ENCODE peak calls at places on chromosomes 5 and 9, in four cellular contexts. One of them, this sample, is unnamed.

GRCh38 chr5:138454121-138454520 is 11.2 kb upstream of the EGR1 start:
- ATAC-seq in T-cell: no peak
- ATAC-seq in heart left ventricle: no peak
- ATAC-seq in T-helper 17 cell: no peak
- ATAC-seq in this sample: no peak

GRCh38 chr5:139473565-139473964 is 2.8 kb downstream of the SMIM33 start:
- ATAC-seq in T-helper 17 cell: no peak
- ATAC-seq in T-cell: no peak
- ATAC-seq in heart left ventricle: peak; percentile 23
- ATAC-seq in this sample: no peak

GRCh38 chr5:36611520-36612274 is 5.3 kb downstream of the SLC1A3 start:
- ATAC-seq in T-cell: no peak
- ATAC-seq in T-helper 17 cell: no peak
- ATAC-seq in heart left ventricle: peak; percentile 44
- ATAC-seq in this sample: no peak

GRCh38 chr5:112312810-112313209 is 106.3 kb downstream of the EPB41L4A start:
- ATAC-seq in T-cell: no peak
- ATAC-seq in heart left ventricle: peak; percentile 41
- ATAC-seq in T-helper 17 cell: no peak
- ATAC-seq in this sample: no peak

GRCh38 chr5:149452007-149452664 is 73.0 kb upstream of the IL17B start:
- ATAC-seq in T-helper 17 cell: no peak
- ATAC-seq in T-cell: no peak
- ATAC-seq in heart left ventricle: peak; percentile 47
- ATAC-seq in this sample: no peak

GRCh38 chr9:83955985-83956287 is 24.1 kb downstream of the HNRNPK start:
- ATAC-seq in T-helper 17 cell: peak; percentile 61
- ATAC-seq in T-cell: peak; percentile 52
- ATAC-seq in heart left ventricle: no peak
- ATAC-seq in this sample: peak; percentile 93

GRCh38 chr5:97838214-97838613 is 655.2 kb upstream of the RIOK2 start:
- ATAC-seq in T-cell: no peak
- ATAC-seq in T-helper 17 cell: no peak
- ATAC-seq in heart left ventricle: peak; percentile 95
- ATAC-seq in this sample: no peak

GRCh38 chr9:128254855-128255759 is 20.7 kb downstream of the GOLGA2 start:
- ATAC-seq in T-helper 17 cell: no peak
- ATAC-seq in T-cell: no peak
- ATAC-seq in heart left ventricle: peak; percentile 69
- ATAC-seq in this sample: no peak

GRCh38 chr5:137900925-137901817 is 11.9 kb downstream of the PKD2L2 start:
- ATAC-seq in T-cell: no peak
- ATAC-seq in T-helper 17 cell: no peak
- ATAC-seq in heart left ventricle: no peak
- ATAC-seq in this sample: no peak

GRCh38 chr5:151870820-151871219 is 53.8 kb downstream of the GLRA1 start:
- ATAC-seq in heart left ventricle: no peak
- ATAC-seq in T-helper 17 cell: no peak
- ATAC-seq in T-cell: no peak
- ATAC-seq in this sample: no peak

GRCh38 chr9:37037137-37037743 is 3.2 kb upstream of the PAX5 start:
- ATAC-seq in T-helper 17 cell: peak; percentile 41
- ATAC-seq in heart left ventricle: peak; percentile 44
- ATAC-seq in T-cell: peak; percentile 45
- ATAC-seq in this sample: peak; percentile 43

GRCh38 chr9:134885647-134886412 is 5.2 kb downstream of the FCN2 start:
- ATAC-seq in heart left ventricle: no peak
- ATAC-seq in T-helper 17 cell: no peak
- ATAC-seq in T-cell: no peak
- ATAC-seq in this sample: no peak

GRCh38 chr5:141003791-141004601 is 37.7 kb downstream of the PCDHAC2 start:
- ATAC-seq in T-cell: no peak
- ATAC-seq in T-helper 17 cell: no peak
- ATAC-seq in heart left ventricle: no peak
- ATAC-seq in this sample: no peak

GRCh38 chr5:55920784-55921183 is 69.6 kb downstream of the IL31RA start:
- ATAC-seq in T-helper 17 cell: no peak
- ATAC-seq in heart left ventricle: no peak
- ATAC-seq in T-cell: no peak
- ATAC-seq in this sample: no peak

GRCh38 chr9:106358331-106358730 is 504.6 kb upstream of the ZNF462 start:
- ATAC-seq in T-helper 17 cell: no peak
- ATAC-seq in T-cell: no peak
- ATAC-seq in heart left ventricle: no peak
- ATAC-seq in this sample: peak; percentile 8

GRCh38 chr5:142304013-142304701 is 20.7 kb downstream of the SPRY4 start:
- ATAC-seq in heart left ventricle: peak; percentile 80
- ATAC-seq in T-cell: no peak
- ATAC-seq in T-helper 17 cell: no peak
- ATAC-seq in this sample: no peak

GRCh38 chr5:61055434-61056006 is 106.7 kb downstream of the SMIM15 start:
- ATAC-seq in heart left ventricle: no peak
- ATAC-seq in T-cell: no peak
- ATAC-seq in T-helper 17 cell: peak; percentile 33
- ATAC-seq in this sample: no peak

GRCh38 chr5:78649220-78649700 is 688 bp upstream of the LHFPL2 start:
- ATAC-seq in T-cell: no peak
- ATAC-seq in heart left ventricle: peak; percentile 1
- ATAC-seq in T-helper 17 cell: no peak
- ATAC-seq in this sample: no peak

GRCh38 chr5:6686916-6687409 is 26.3 kb upstream of the TENT4A start:
- ATAC-seq in T-helper 17 cell: peak; percentile 62
- ATAC-seq in T-cell: no peak
- ATAC-seq in heart left ventricle: peak; percentile 82
- ATAC-seq in this sample: no peak

GRCh38 chr5:137191179-137191578 is 307.9 kb downstream of the SPOCK1 start:
- ATAC-seq in heart left ventricle: no peak
- ATAC-seq in T-helper 17 cell: no peak
- ATAC-seq in T-cell: no peak
- ATAC-seq in this sample: no peak

GRCh38 chr9:36150529-36151305 is 14.2 kb downstream of the GLIPR2 start:
- ATAC-seq in T-helper 17 cell: no peak
- ATAC-seq in heart left ventricle: no peak
- ATAC-seq in T-cell: no peak
- ATAC-seq in this sample: no peak

GRCh38 chr5:170361600-170361999 is 27.6 kb downstream of the KCNMB1 start:
- ATAC-seq in T-cell: no peak
- ATAC-seq in heart left ventricle: peak; percentile 44
- ATAC-seq in T-helper 17 cell: no peak
- ATAC-seq in this sample: no peak

GRCh38 chr5:1883120-1883924 is 597 bp upstream of the IRX4 start:
- ATAC-seq in heart left ventricle: peak; percentile 62
- ATAC-seq in T-cell: no peak
- ATAC-seq in T-helper 17 cell: no peak
- ATAC-seq in this sample: no peak

GRCh38 chr9:86731511-86731993 is 215.8 kb downstream of the GAS1 start:
- ATAC-seq in T-helper 17 cell: no peak
- ATAC-seq in heart left ventricle: peak; percentile 77
- ATAC-seq in T-cell: no peak
- ATAC-seq in this sample: no peak

GRCh38 chr5:76794871-76795270 is 24.0 kb upstream of the F2RL1 start:
- ATAC-seq in T-cell: no peak
- ATAC-seq in T-helper 17 cell: no peak
- ATAC-seq in heart left ventricle: no peak
- ATAC-seq in this sample: no peak

GRCh38 chr5:1037671-1038416 is 29.2 kb downstream of the NKD2 start:
- ATAC-seq in T-cell: no peak
- ATAC-seq in T-helper 17 cell: no peak
- ATAC-seq in heart left ventricle: no peak
- ATAC-seq in this sample: no peak

GRCh38 chr9:93128011-93128714 is 5.9 kb downstream of the NINJ1 start:
- ATAC-seq in heart left ventricle: no peak
- ATAC-seq in T-cell: no peak
- ATAC-seq in T-helper 17 cell: no peak
- ATAC-seq in this sample: no peak

GRCh38 chr5:150234606-150235547 is 45.0 kb downstream of the SLC6A7 start:
- ATAC-seq in heart left ventricle: no peak
- ATAC-seq in T-cell: no peak
- ATAC-seq in T-helper 17 cell: no peak
- ATAC-seq in this sample: no peak

GRCh38 chr5:95988877-95989276 is 27.2 kb upstream of the ELL2 start:
- ATAC-seq in T-helper 17 cell: no peak
- ATAC-seq in T-cell: no peak
- ATAC-seq in heart left ventricle: no peak
- ATAC-seq in this sample: no peak

GRCh38 chr5:173515526-173515925 is 100.9 kb downstream of the BOD1 start:
- ATAC-seq in heart left ventricle: no peak
- ATAC-seq in T-cell: no peak
- ATAC-seq in T-helper 17 cell: no peak
- ATAC-seq in this sample: no peak

GRCh38 chr5:160262665-160263064 is 33.4 kb downstream of the FABP6 start:
- ATAC-seq in T-cell: no peak
- ATAC-seq in heart left ventricle: peak; percentile 21
- ATAC-seq in T-helper 17 cell: no peak
- ATAC-seq in this sample: no peak

GRCh38 chr5:35920890-35921289 is 17.5 kb downstream of the CAPSL start:
- ATAC-seq in T-helper 17 cell: no peak
- ATAC-seq in heart left ventricle: no peak
- ATAC-seq in T-cell: no peak
- ATAC-seq in this sample: no peak

GRCh38 chr5:96692436-96692835 is 30.3 kb downstream of the CAST start:
- ATAC-seq in heart left ventricle: peak; percentile 34
- ATAC-seq in T-helper 17 cell: no peak
- ATAC-seq in T-cell: no peak
- ATAC-seq in this sample: no peak

GRCh38 chr5:7347377-7347776 is 48.6 kb upstream of the ADCY2 start:
- ATAC-seq in heart left ventricle: no peak
- ATAC-seq in T-cell: no peak
- ATAC-seq in T-helper 17 cell: no peak
- ATAC-seq in this sample: no peak

GRCh38 chr5:54621048-54621447 is 103.5 kb downstream of the SNX18 start:
- ATAC-seq in T-helper 17 cell: no peak
- ATAC-seq in heart left ventricle: no peak
- ATAC-seq in T-cell: no peak
- ATAC-seq in this sample: no peak

GRCh38 chr5:71483355-71483754 is 27.9 kb downstream of the BDP1 start:
- ATAC-seq in T-helper 17 cell: no peak
- ATAC-seq in heart left ventricle: no peak
- ATAC-seq in T-cell: no peak
- ATAC-seq in this sample: no peak

This sample was measured in stimulated activated memory B cell treated with anti-CD40 and anti-IgM and Interleukin-4, amounts not matched to agents 10 μg/mL and 1 μg/mL and 100 μg/mL, for 72 hours.